ENCODE peak calls at places on chromosomes 12 and 14, in seven cellular contexts. F is putamen; C is KBM-7; K is effector memory CD4-positive, alpha-beta T cell; J is GM03348; Z is stimulated activated naive CD4-positive, alpha-beta T cell; R is activated T-cell treated with anti-CD3 and anti-CD28 coated beads, Interleukin-2, amount 50 U/mL, for 72 hours. T is an unnamed sample.

GRCh38 chr12:11961686-11962085 is 109.1 kb upstream of the BCL2L14 start:
- DNase-seq in F (no peak), C (no peak), K (no peak), J (no peak), Z (no peak), R (no peak), T (no peak)

GRCh38 chr12:130703733-130704375 is 12.2 kb downstream of the RIMBP2 start:
- DNase-seq in F (no peak), C (no peak), K (no peak), J (no peak), Z (no peak), R (no peak), T (no peak)

GRCh38 chr12:113135178-113136127 is at the start of gene RASAL1:
- DNase-seq in F (no peak), C (peak), K (peak), J (no peak), Z (peak), R (peak), T (peak)

GRCh38 chr14:94773682-94774211 is 3.8 kb upstream of the GSC start:
- DNase-seq in F (no peak), C (no peak), K (no peak), J (no peak), Z (no peak), R (no peak), T (no peak)

GRCh38 chr12:14185441-14186192 is 179.9 kb upstream of the ATF7IP start:
- DNase-seq in F (peak), C (peak), K (peak), J (peak), Z (no peak), R (peak), T (peak)

GRCh38 chr12:51631591-51631990 is 40.6 kb downstream of the SCN8A start:
- DNase-seq in F (peak), C (no peak), K (no peak), J (peak), Z (no peak), R (no peak), T (peak)

GRCh38 chr12:87836190-87836589 is 193.0 kb downstream of the C12orf50 start:
- DNase-seq in F (no peak), C (no peak), K (no peak), J (no peak), Z (no peak), R (no peak), T (no peak)

GRCh38 chr14:68562911-68563255 is 230.0 kb downstream of the ZFP36L1 start:
- DNase-seq in F (no peak), C (no peak), K (no peak), J (no peak), Z (no peak), R (no peak), T (no peak)

GRCh38 chr14:72737560-72737943 is 156.3 kb downstream of the DPF3 start:
- DNase-seq in F (no peak), C (no peak), K (no peak), J (peak), Z (no peak), R (no peak), T (no peak)

GRCh38 chr12:115597157-115597712 is 680.3 kb downstream of the MED13L start:
- DNase-seq in F (no peak), C (no peak), K (no peak), J (peak), Z (no peak), R (peak), T (no peak)

GRCh38 chr12:21771311-21771710 is 3.2 kb downstream of the KCNJ8 start:
- DNase-seq in F (no peak), C (no peak), K (no peak), J (peak), Z (no peak), R (no peak), T (no peak)

GRCh38 chr12:68951652-68952051 is 18.7 kb upstream of the CPM start:
- DNase-seq in F (no peak), C (no peak), K (no peak), J (no peak), Z (no peak), R (no peak), T (peak)

GRCh38 chr12:110007874-110008273 is 8.6 kb downstream of the ANKRD13A start:
- DNase-seq in F (no peak), C (peak), K (no peak), J (no peak), Z (no peak), R (no peak), T (no peak)

GRCh38 chr14:22753586-22753985 is 12.9 kb upstream of the OXA1L start:
- DNase-seq in F (no peak), C (no peak), K (no peak), J (no peak), Z (no peak), R (no peak), T (no peak)

GRCh38 chr14:41873379-41874034 is 266.8 kb downstream of the LRFN5 start:
- DNase-seq in F (no peak), C (no peak), K (no peak), J (peak), Z (no peak), R (no peak), T (no peak)

GRCh38 chr12:23827353-23827752 is 122.1 kb downstream of the SOX5 start:
- DNase-seq in F (no peak), C (no peak), K (no peak), J (no peak), Z (no peak), R (no peak), T (no peak)

GRCh38 chr14:104268295-104268694 is 129.9 kb downstream of the KIF26A start:
- DNase-seq in F (peak), C (no peak), K (no peak), J (no peak), Z (no peak), R (no peak), T (no peak)

GRCh38 chr14:104280902-104281767 is 142.7 kb downstream of the KIF26A start:
- DNase-seq in F (no peak), C (no peak), K (no peak), J (no peak), Z (no peak), R (no peak), T (no peak)

GRCh38 chr14:51511265-51511664 is 140.4 kb upstream of the FRMD6 start:
- DNase-seq in F (no peak), C (no peak), K (no peak), J (peak), Z (no peak), R (no peak), T (no peak)

GRCh38 chr14:77306406-77307098 is 14.1 kb downstream of the POMT2 start:
- DNase-seq in F (peak), C (no peak), K (no peak), J (peak), Z (no peak), R (no peak), T (no peak)

GRCh38 chr12:75658826-75659823 is 147.7 kb upstream of the KRR1 start:
- DNase-seq in F (peak), C (peak), K (no peak), J (peak), Z (no peak), R (peak), T (peak)

GRCh38 chr14:102088012-102088792 is 1.4 kb upstream of the HSP90AA1 start:
- DNase-seq in F (no peak), C (peak), K (peak), J (peak), Z (peak), R (peak), T (peak)

GRCh38 chr14:23877538-23878180 is 75.9 kb upstream of the DHRS4 start:
- DNase-seq in F (no peak), C (no peak), K (no peak), J (no peak), Z (no peak), R (peak), T (no peak)

GRCh38 chr12:31629756-31630732 is 29.4 kb upstream of the ETFBKMT start:
- DNase-seq in F (no peak), C (no peak), K (no peak), J (peak), Z (no peak), R (no peak), T (peak)

GRCh38 chr14:104968541-104969401 is 9.4 kb downstream of the AHNAK2 start:
- DNase-seq in F (no peak), C (no peak), K (no peak), J (peak), Z (no peak), R (no peak), T (peak)

GRCh38 chr14:101774814-101775213 is 13.3 kb downstream of the PPP2R5C start:
- DNase-seq in F (no peak), C (no peak), K (no peak), J (no peak), Z (no peak), R (no peak), T (no peak)

T was measured in dermis blood vessel endothelial cell.